ENCODE peak calls at places on chromosomes 4 and X, in seven cellular contexts. W is stimulated activated CD4-positive, alpha-beta T cell treated with anti-CD3 and anti-CD28 coated beads, Interleukin-15, amount 100 ng/mL, for 1 hour; U is NCI-H1694 treated with DMSO at 0.1 percent for 48 hours; A is mucosa of descending colon; Z is NCI-H774; C is C1 segment of cervical spinal cord; Y is NCI-H524. D is an unnamed sample.

GRCh38 chr4:134747108-134747805 is 545.7 kb upstream of the PABPC4L start:
- DNase-seq in C (no peak), Y (no peak), W (no peak), A (no peak), U (no peak), Z (no peak), D (no peak)

GRCh38 chr4:11106190-11106589 is 322.5 kb downstream of the HS3ST1 start:
- DNase-seq in Y (no peak), U (no peak), Z (no peak), A (no peak), W (no peak), C (no peak), D (no peak)

GRCh38 chr4:123929565-123929964 is 533.0 kb downstream of the SPRY1 start:
- DNase-seq in C (no peak), U (no peak), A (no peak), W (no peak), Y (no peak), Z (no peak), D (no peak)

GRCh38 chrX:31112226-31112999 is 40.6 kb upstream of the FTHL17 start:
- DNase-seq in A (no peak), W (no peak), Y (no peak), C (no peak), U (no peak), Z (no peak), D (no peak)

GRCh38 chr4:176001171-176002006 is 64.3 kb upstream of the WDR17 start:
- DNase-seq in U (no peak), C (peak), Z (no peak), W (no peak), Y (peak), A (no peak), D (no peak)

GRCh38 chr4:30605616-30606015 is 114.6 kb upstream of the PCDH7 start:
- DNase-seq in W (no peak), A (no peak), C (no peak), Y (no peak), U (no peak), Z (no peak), D (no peak)

GRCh38 chr4:83178029-83178428 is 63.5 kb upstream of the PLAC8 start:
- DNase-seq in W (no peak), Y (no peak), C (no peak), Z (no peak), U (no peak), A (no peak), D (no peak)

GRCh38 chr4:76830612-76831474 is 67.1 kb downstream of the SOWAHB start:
- DNase-seq in C (no peak), Y (no peak), U (no peak), Z (peak), W (no peak), A (peak), D (peak)

GRCh38 chrX:30965751-30966150 is 76.7 kb upstream of the TAB3 start:
- DNase-seq in Y (no peak), W (no peak), C (no peak), Z (no peak), U (no peak), A (no peak), D (no peak)

GRCh38 chr4:4585012-4585670 is 43.3 kb upstream of the STX18 start:
- DNase-seq in U (no peak), Z (no peak), A (no peak), C (no peak), Y (no peak), W (no peak), D (no peak)

GRCh38 chrX:153526040-153526439 is 8.6 kb downstream of the ATP2B3 start:
- DNase-seq in W (no peak), Y (peak), U (peak), Z (no peak), C (no peak), A (no peak), D (no peak)

GRCh38 chr4:1249731-1250526 is 999 bp upstream of the CTBP1 start:
- DNase-seq in C (no peak), Y (no peak), W (no peak), Z (no peak), U (no peak), A (peak), D (no peak)